ENCODE peak calls at places on chromosomes 12 and 14, in five cellular contexts. M, P, C, Z and O are unnamed samples.

GRCh38 chr12:91138337-91138905 is 27.1 kb upstream of the LUM start:
- DNase-seq in C (no peak), M (no peak), P (no peak), Z (no peak), O (no peak)

GRCh38 chr12:115438314-115438713 is 754.3 kb upstream of the TBX3 start:
- DNase-seq in P (no peak), C (no peak), M (no peak), Z (no peak), O (no peak)

GRCh38 chr12:76899522-76899921 is 20.7 kb upstream of the CSRP2 start:
- DNase-seq in C (no peak), M (no peak), P (no peak), Z (no peak), O (no peak)

GRCh38 chr12:76967181-76967885 is 88.5 kb upstream of the CSRP2 start:
- DNase-seq in Z (no peak), C (no peak), P (no peak), M (no peak), O (no peak)

GRCh38 chr14:104442107-104442551 is 137.4 kb upstream of the C14orf180 start:
- DNase-seq in M (no peak), C (no peak), Z (peak), P (peak), O (no peak)

GRCh38 chr14:28771168-28771567 is 4.6 kb downstream of the FOXG1 start:
- DNase-seq in P (no peak), Z (no peak), C (no peak), M (no peak), O (no peak)

GRCh38 chr12:98154850-98155249 is 360.5 kb upstream of the TMPO start:
- DNase-seq in P (no peak), Z (no peak), C (no peak), M (no peak), O (peak)

GRCh38 chr12:53722450-53723041 is 4.7 kb downstream of the CALCOCO1 start:
- DNase-seq in C (no peak), Z (no peak), P (no peak), M (no peak), O (no peak)

GRCh38 chr12:116266631-116267349 is 10.7 kb downstream of the MED13L start:
- DNase-seq in M (no peak), C (no peak), Z (no peak), P (no peak), O (no peak)

GRCh38 chr12:83016226-83016835 is 329.6 kb downstream of the TMTC2 start:
- DNase-seq in C (peak), Z (no peak), P (no peak), M (no peak), O (no peak)

GRCh38 chr12:1919763-1920162 is 1.3 kb upstream of the CACNA2D4 start:
- DNase-seq in P (no peak), C (no peak), Z (no peak), M (no peak), O (no peak)

GRCh38 chr12:107903377-107904061 is 129.0 kb downstream of the ASCL4 start:
- DNase-seq in C (no peak), P (peak), Z (no peak), M (peak), O (peak)

GRCh38 chr12:92472198-92472597 is 230.6 kb upstream of the PLEKHG7 start:
- DNase-seq in M (no peak), Z (no peak), P (no peak), C (no peak), O (no peak)

GRCh38 chr12:90366286-90366685 is 588.7 kb downstream of the CCER1 start:
- DNase-seq in P (no peak), Z (no peak), C (no peak), M (no peak), O (no peak)

GRCh38 chr14:52911904-52912303 is 38.9 kb downstream of the FERMT2 start:
- DNase-seq in C (no peak), Z (no peak), M (no peak), P (no peak), O (no peak)

GRCh38 chr14:55976619-55977018 is 141.6 kb upstream of the PELI2 start:
- DNase-seq in C (no peak), P (peak), Z (no peak), M (no peak), O (no peak)

GRCh38 chr12:3491938-3492867 is 1.2 kb downstream of the PRMT8 start:
- DNase-seq in M (no peak), Z (no peak), P (no peak), C (no peak), O (peak)

GRCh38 chr12:106000376-106001104 is 138.2 kb downstream of the NUAK1 start:
- DNase-seq in M (no peak), Z (no peak), P (no peak), C (peak), O (peak)

GRCh38 chr12:75933136-75933535 is 98.4 kb downstream of the PHLDA1 start:
- DNase-seq in Z (no peak), P (no peak), M (no peak), C (no peak), O (no peak)

GRCh38 chr14:97848351-97848980 is 1051.3 kb downstream of the VRK1 start:
- DNase-seq in Z (no peak), M (no peak), C (no peak), P (no peak), O (peak)

GRCh38 chr14:105894978-105895881 is 368.8 kb downstream of the TMEM121 start:
- DNase-seq in P (no peak), Z (peak), C (no peak), M (peak), O (peak)

GRCh38 chr12:121038861-121039654 is at the start of gene OASL:
- DNase-seq in Z (peak), M (peak), P (peak), C (peak), O (no peak)

GRCh38 chr14:26622611-26623010 is 24.8 kb upstream of the NOVA1 start:
- DNase-seq in C (no peak), P (no peak), M (no peak), Z (no peak), O (no peak)

DNA sequence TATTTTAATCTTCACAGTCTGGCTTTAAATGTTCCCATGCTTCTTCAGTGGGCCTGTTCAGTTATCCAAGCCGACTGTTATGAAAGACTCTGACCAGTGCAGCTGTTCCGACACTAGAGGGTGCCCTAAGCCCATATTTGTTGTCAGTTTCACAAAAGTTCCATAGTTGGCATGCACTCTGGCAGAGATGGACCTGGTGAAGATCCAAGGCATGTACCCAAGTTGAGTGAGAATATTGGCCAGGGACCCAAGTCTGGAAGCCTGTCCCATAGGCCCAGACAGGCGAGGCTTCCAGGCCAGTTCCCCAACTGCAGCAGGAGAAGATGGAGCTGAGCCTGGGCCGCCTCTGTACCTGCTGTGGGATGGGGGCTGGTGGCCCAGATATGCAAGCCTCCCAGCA is 27.4 kb upstream of the GUCY2C start:
- DNase-seq in M (peak), Z (peak), C (peak), P (peak), O (peak)
- TF ChIP-seq CTCF in M (peak), Z (peak), C (peak), P (peak), O (peak)

GRCh38 chr12:125193798-125194562 is 128.7 kb downstream of the AACS start:
- DNase-seq in Z (no peak), P (no peak), C (no peak), M (no peak), O (no peak)
- TF ChIP-seq CTCF in Z (no peak), P (no peak), C (no peak), M (no peak), O (no peak)

GRCh38 chr12:123532021-123532420 is 1.5 kb downstream of the RILPL1 start:
- DNase-seq in Z (no peak), C (no peak), M (no peak), P (no peak), O (no peak)

GRCh38 chr12:123531091-123531490 is 2.4 kb downstream of the RILPL1 start:
- DNase-seq in Z (no peak), P (no peak), M (no peak), C (no peak), O (no peak)

GRCh38 chr12:123530683-123531082 is 2.8 kb downstream of the RILPL1 start:
- DNase-seq in P (no peak), Z (no peak), M (no peak), C (no peak), O (no peak)

GRCh38 chr12:123532808-123533649 is 490 bp downstream of the RILPL1 start:
- DNase-seq in M (peak), P (peak), C (no peak), Z (peak), O (peak)

GRCh38 chr12:123533672-123534643 is at the start of gene RILPL1:
- DNase-seq in M (peak), P (peak), Z (peak), C (peak), O (peak)
- TF ChIP-seq CTCF in M (peak), P (no peak), Z (peak), C (no peak), O (peak)

GRCh38 chr12:6866920-6867406 is 368 bp upstream of the TPI1 start:
- DNase-seq in Z (no peak), C (no peak), M (no peak), P (no peak), O (no peak)

GRCh38 chr12:6869049-6870021 is 2.0 kb downstream of the TPI1 start:
- DNase-seq in P (peak), C (peak), Z (peak), M (peak), O (peak)

GRCh38 chr12:6867407-6868210 is at the start of gene TPI1:
- DNase-seq in P (peak), C (peak), M (peak), Z (peak), O (peak)

GRCh38 chr12:6866163-6866919 is 990 bp upstream of the TPI1 start:
- DNase-seq in C (no peak), P (no peak), M (no peak), Z (no peak), O (no peak)

GRCh38 chr12:6868211-6869048 is 1.1 kb downstream of the TPI1 start:
- DNase-seq in Z (no peak), C (no peak), M (no peak), P (no peak), O (no peak)
- TF ChIP-seq CTCF in Z (no peak), C (no peak), M (no peak), P (no peak), O (no peak)

GRCh38 chr12:124322271-124322998 is 27.5 kb downstream of the RFLNA start:
- DNase-seq in M (no peak), C (no peak), P (no peak), Z (no peak), O (no peak)
- TF ChIP-seq CTCF in M (no peak), C (no peak), P (no peak), Z (no peak), O (no peak)

DNA sequence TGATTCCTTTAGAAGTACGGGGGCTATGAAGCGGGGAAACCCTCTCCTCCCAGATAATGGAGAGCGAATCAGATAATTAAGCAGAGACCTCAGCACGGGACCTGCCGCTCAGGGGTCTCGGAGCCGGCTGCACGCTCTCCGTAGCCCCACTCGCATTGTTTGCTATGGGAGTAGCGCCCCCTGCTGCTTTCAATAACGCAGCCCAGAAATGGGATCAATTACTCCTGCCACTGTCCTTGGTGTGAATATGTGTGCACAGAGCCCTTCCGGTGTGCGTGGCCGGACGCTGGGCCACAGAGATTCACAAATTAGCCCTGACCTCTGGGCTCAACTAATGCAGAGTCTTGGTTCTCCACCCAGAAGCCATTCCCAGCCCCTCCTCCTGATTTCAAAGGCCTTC is 76.4 kb upstream of the TMEM132C start:
- DNase-seq in Z (no peak), M (no peak), C (no peak), P (no peak), O (no peak)
- TF ChIP-seq CTCF in Z (peak), M (no peak), C (peak), P (no peak), O (no peak)

GRCh38 chr14:21300892-21301291 is 21.0 kb downstream of the RPGRIP1 start:
- DNase-seq in M (peak), Z (no peak), C (no peak), P (no peak), O (peak)
- TF ChIP-seq CTCF in M (no peak), Z (no peak), C (no peak), P (no peak), O (no peak)

GRCh38 chr14:33855672-33856071 is 95.2 kb downstream of the EGLN3 start:
- DNase-seq in M (no peak), Z (no peak), C (no peak), P (no peak), O (no peak)
- TF ChIP-seq CTCF in M (no peak), Z (no peak), C (no peak), P (no peak), O (no peak)